ENCODE peak calls at places on chromosomes 16 and 17, in four cellular contexts. O is substantia nigra, L is BE2C, N is cerebellar nuclear complex. V is an unnamed sample.
A peak's percentile ranks its signal among the peaks of the same experiment; 100 is the strongest.

GRCh38 chr17:67891481-67892119 is 66.3 kb downstream of the BPTF start:
- DNase-seq in O (no peak), L (peak; percentile 67), N (no peak), V (peak; percentile 62)

GRCh38 chr16:24921229-24921628 is 75.5 kb downstream of the SLC5A11 start:
- DNase-seq in O (no peak), L (no peak), N (no peak), V (no peak)

GRCh38 chr16:3999479-3999868 is 116.8 kb downstream of the ADCY9 start:
- DNase-seq in O (no peak), L (no peak), N (no peak), V (peak; percentile 95)

GRCh38 chr16:25089346-25089745 is 22.2 kb upstream of the LCMT1 start:
- DNase-seq in O (no peak), L (no peak), N (no peak), V (no peak)

GRCh38 chr16:69077251-69077650 is 28.2 kb upstream of the HAS3 start:
- DNase-seq in O (no peak), L (no peak), N (no peak), V (no peak)

GRCh38 chr17:6476834-6477210 is 32.6 kb downstream of the PIMREG start:
- DNase-seq in O (no peak), L (no peak), N (no peak), V (no peak)

GRCh38 chr17:63991611-63992010 is 6.5 kb upstream of the PRR29 start:
- DNase-seq in O (no peak), L (no peak), N (no peak), V (no peak)

GRCh38 chr16:56608876-56609462 is 585 bp downstream of the MT2A start:
- DNase-seq in O (no peak), L (no peak), N (no peak), V (peak; percentile 65)

GRCh38 chr17:83182620-83183063 is 103.2 kb downstream of the METRNL start:
- DNase-seq in O (no peak), L (peak; percentile 8), N (no peak), V (no peak)

GRCh38 chr16:88340755-88341150 is 42.0 kb upstream of the ZNF469 start:
- DNase-seq in O (no peak), L (no peak), N (no peak), V (no peak)

V was measured in A673.